ENCODE peak calls at places on chromosomes 13 and 19, in seven cellular contexts. A is HCT116, G is pancreas, H is cardiac fibroblast, Z is tibial artery, C is K562, N is OCI-LY7. R is an unnamed sample.
A peak's percentile ranks its signal among the peaks of the same experiment; 100 is the strongest.

GRCh38 chr13:38008636-38009035 is 139.1 kb upstream of the TRPC4 start:
- DNase-seq in A (no peak), G (no peak), H (peak; percentile 33), Z (no peak), C (peak; percentile 27), N (no peak), R (peak; percentile 23)

GRCh38 chr13:77810891-77811290 is 107.7 kb downstream of the EDNRB start:
- DNase-seq in A (no peak), G (no peak), H (no peak), Z (no peak), C (no peak), N (no peak), R (no peak)

GRCh38 chr19:41352609-41353465 is 885 bp downstream of the TGFB1 start:
- DNase-seq in A (no peak), G (peak; percentile 86), H (peak; percentile 56), Z (peak; percentile 84), C (peak; percentile 81), N (peak; percentile 82), R (peak; percentile 74)

GRCh38 chr13:24642236-24642635 is 38.0 kb upstream of the ATP12A start:
- DNase-seq in A (no peak), G (no peak), H (no peak), Z (no peak), C (no peak), N (no peak), R (no peak)

GRCh38 chr13:31629085-31629785 is 110.1 kb upstream of the RXFP2 start:
- DNase-seq in A (no peak), G (no peak), H (peak; percentile 77), Z (no peak), C (no peak), N (no peak), R (peak; percentile 40)

GRCh38 chr19:6087074-6087506 is 23.2 kb downstream of the RFX2 start:
- DNase-seq in A (no peak), G (no peak), H (no peak), Z (no peak), C (peak; percentile 77), N (peak; percentile 56), R (no peak)

GRCh38 chr19:13098291-13099072 is 4.2 kb downstream of the LYL1 start:
- DNase-seq in A (no peak), G (no peak), H (peak; percentile 65), Z (no peak), C (peak; percentile 85), N (no peak), R (no peak)

GRCh38 chr13:26320766-26321165 is 66.8 kb downstream of the CDK8 start:
- DNase-seq in A (no peak), G (no peak), H (no peak), Z (no peak), C (no peak), N (no peak), R (no peak)

GRCh38 chr13:36531746-36532486 is 99.6 kb downstream of the CCNA1 start:
- DNase-seq in A (no peak), G (no peak), H (peak; percentile 83), Z (no peak), C (no peak), N (no peak), R (peak; percentile 72)

GRCh38 chr19:41646589-41647204 is 19.8 kb upstream of the CEACAM4 start:
- DNase-seq in A (peak; percentile 3), G (no peak), H (peak; percentile 22), Z (no peak), C (peak; percentile 37), N (peak; percentile 33), R (peak; percentile 14)

GRCh38 chr19:58033741-58034475 is at the start of gene ZSCAN1:
- DNase-seq in A (no peak), G (peak; percentile 93), H (peak; percentile 73), Z (peak; percentile 75), C (no peak), N (no peak), R (no peak)

DNA sequence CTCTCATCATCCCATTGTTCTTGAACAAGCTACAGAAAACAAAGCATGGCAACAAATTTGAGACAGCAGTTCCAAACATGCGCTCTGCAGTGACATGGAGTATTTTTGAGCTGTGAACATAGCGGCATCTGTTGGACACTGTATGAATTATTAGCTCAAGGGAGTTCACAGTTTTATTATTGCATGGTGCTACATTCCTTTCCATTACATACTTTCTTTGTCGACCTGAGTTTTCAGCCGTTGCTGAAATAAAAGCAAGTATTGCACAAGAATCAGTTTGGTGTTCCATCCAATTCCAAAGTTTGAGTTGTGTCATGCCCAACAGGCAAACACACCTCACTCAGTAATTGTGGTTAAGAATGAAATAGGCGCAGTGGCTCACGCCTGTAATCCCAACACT is 30.1 kb upstream of the METTL21C start:
- DNase-seq in A (no peak), G (no peak), H (peak; percentile 69), Z (no peak), C (peak; percentile 34), N (peak; percentile 8), R (peak; percentile 92)
- TF ChIP-seq CTCF in A (peak; percentile 64), G (no peak), H (peak; percentile 32), Z (peak; percentile 43), C (peak; percentile 37), N (peak; percentile 60), R (peak; percentile 72)

GRCh38 chr19:38740252-38740592 is 4.1 kb downstream of the CAPN12 start:
- DNase-seq in A (no peak), G (no peak), H (no peak), Z (no peak), C (no peak), N (no peak), R (no peak)

GRCh38 chr19:38736413-38737280 is 7.6 kb downstream of the CAPN12 start:
- DNase-seq in A (peak; percentile 48), G (peak; percentile 90), H (no peak), Z (no peak), C (peak; percentile 90), N (peak; percentile 40), R (peak; percentile 26)

GRCh38 chr19:38737297-38737865 is 6.9 kb downstream of the CAPN12 start:
- DNase-seq in A (no peak), G (peak; percentile 67), H (no peak), Z (no peak), C (no peak), N (no peak), R (no peak)

GRCh38 chr19:38739440-38740251 is 4.6 kb downstream of the CAPN12 start:
- DNase-seq in A (no peak), G (peak; percentile 56), H (no peak), Z (no peak), C (peak; percentile 36), N (no peak), R (no peak)

DNA sequence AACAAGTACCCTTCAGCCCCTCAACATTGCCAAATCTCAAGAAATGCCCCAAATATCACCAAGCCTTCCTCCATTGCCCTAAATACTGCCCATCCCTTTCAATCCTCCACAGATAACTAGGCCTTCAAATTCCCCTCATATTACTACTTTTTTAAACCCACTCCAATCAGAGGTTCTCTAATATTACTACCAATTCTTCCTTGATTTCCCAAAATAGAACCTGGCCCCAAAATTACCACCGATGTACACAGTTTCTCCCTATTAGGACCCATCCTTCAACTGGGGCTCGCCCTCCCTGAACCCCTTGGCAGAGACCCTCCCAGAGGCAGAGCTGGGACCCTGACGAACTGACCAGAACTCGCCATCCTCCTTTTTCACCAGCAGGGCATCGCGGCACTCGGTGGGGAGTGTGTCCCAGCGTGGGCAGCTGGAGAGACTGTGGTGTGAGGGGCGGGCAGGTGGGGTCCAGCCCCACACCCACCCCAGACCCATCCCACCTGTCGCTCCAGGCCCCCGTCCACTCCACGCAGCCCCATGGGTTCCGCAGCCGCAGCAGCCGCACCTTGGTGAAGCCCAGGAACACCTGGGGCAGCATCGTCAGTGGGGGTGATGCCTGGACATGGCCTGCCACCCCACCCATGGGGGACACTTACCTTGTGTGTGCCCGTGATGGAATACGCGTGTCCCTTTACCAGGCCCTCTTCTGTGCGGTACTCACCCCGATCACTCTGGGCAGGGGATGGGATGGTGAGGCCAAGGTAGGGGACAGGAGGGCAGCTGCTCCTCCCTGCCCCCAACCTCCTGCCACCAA is 6.1 kb downstream of the CAPN12 start:
- DNase-seq in A (no peak), G (peak; percentile 66), H (no peak), Z (no peak), C (no peak), N (no peak), R (no peak)
- TF ChIP-seq CTCF in A (peak; percentile 13), G (no peak), H (peak; percentile 4), Z (no peak), C (no peak), N (no peak), R (no peak)

DNA sequence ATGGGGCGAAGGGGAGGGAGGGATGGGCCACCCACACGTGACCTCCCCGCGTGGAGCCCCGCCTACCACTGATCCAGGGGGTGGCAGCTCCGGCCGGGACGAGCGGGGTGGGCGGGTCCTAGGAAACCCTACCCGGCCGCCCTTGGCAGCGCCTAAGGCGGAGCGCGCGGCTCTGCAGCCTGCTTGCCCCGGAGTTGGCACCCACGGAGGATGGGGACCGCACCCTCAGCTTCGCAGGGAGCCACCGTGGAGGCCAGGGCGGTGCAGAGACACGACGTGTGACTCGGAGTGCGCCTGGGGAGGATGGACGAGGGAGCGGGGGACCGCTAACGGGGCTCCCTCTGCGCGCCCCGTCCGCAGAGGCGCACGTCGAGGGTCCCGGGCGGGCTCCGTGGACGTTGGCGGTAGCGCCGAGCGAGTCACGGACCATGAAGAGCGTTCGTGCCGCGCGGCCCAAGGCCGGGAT is at the start of gene RGS9BP:
- DNase-seq in A (no peak), G (peak; percentile 89), H (peak; percentile 68), Z (peak; percentile 90), C (peak; percentile 71), N (no peak), R (peak; percentile 72)
- TF ChIP-seq CTCF in A (no peak), G (no peak), H (no peak), Z (no peak), C (no peak), N (no peak), R (no peak)

GRCh38 chr13:47216176-47216822 is 319.4 kb upstream of the HTR2A start:
- DNase-seq in A (no peak), G (no peak), H (peak; percentile 56), Z (no peak), C (no peak), N (no peak), R (peak; percentile 43)

GRCh38 chr13:47226516-47226915 is 329.7 kb upstream of the HTR2A start:
- DNase-seq in A (no peak), G (no peak), H (peak; percentile 15), Z (no peak), C (no peak), N (no peak), R (no peak)

GRCh38 chr13:47218611-47219010 is 321.8 kb upstream of the HTR2A start:
- DNase-seq in A (no peak), G (no peak), H (peak; percentile 48), Z (no peak), C (no peak), N (no peak), R (no peak)

GRCh38 chr13:47215741-47216140 is 318.9 kb upstream of the HTR2A start:
- DNase-seq in A (no peak), G (no peak), H (peak; percentile 94), Z (no peak), C (no peak), N (no peak), R (peak; percentile 67)

DNA sequence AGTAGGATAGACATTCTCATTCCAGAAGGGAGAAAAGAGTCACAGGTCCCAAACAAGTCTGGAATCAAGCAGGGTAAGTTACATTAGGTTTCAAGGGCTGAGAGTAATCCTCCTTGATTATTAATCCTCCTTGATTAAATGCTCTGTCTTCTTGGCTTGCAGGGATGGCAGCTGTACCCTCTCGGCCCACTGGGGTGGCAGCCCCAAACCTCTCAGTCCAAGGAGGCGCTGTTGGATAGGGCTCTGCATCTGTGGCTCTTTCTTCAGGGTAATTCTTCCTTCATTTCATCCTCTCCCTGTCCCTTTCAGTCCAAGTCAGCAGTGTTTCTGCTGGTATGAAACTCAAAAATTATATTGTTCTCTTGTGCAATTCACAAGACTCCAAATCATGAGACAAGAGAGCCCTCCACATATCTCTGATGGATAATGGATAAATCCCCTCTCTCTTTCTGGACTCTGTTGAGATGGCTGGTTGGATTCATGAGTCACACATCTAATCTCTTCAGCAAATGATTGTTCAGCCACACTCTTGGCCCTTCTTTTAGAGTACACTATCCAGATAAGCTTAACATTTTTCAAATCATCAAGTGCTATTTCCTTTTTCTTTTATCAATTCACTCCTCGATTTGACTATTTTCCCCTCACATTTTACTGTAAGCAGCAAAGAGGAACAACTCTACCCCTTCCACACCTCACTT is 323.7 kb upstream of the HTR2A start:
- DNase-seq in A (no peak), G (no peak), H (no peak), Z (no peak), C (no peak), N (no peak), R (no peak)
- TF ChIP-seq CTCF in A (no peak), G (no peak), H (no peak), Z (no peak), C (no peak), N (peak; percentile 18), R (no peak)